ENCODE peak calls at places on chromosomes 7 and 10, in eight cellular contexts. T is ascending aorta, C is AG09309, A is astrocyte of the spinal cord, D is bronchial epithelial cell, V is Caco-2, B is lung, L is cardiac fibroblast. P is an unnamed sample.

GRCh38 chr7:49776994-49777393 is 3.6 kb downstream of the VWC2 start:
- DNase-seq in A (no peak), L (no peak), C (no peak), V (peak), B (no peak), D (peak), T (no peak), P (no peak)

GRCh38 chr10:78319841-78320240 is 286.2 kb downstream of the RPS24 start:
- DNase-seq in L (no peak), B (peak), C (no peak), V (no peak), A (no peak), T (peak), D (no peak), P (no peak)

GRCh38 chr7:92730808-92731207 is 105.6 kb downstream of the CDK6 start:
- DNase-seq in T (no peak), B (no peak), A (peak), C (no peak), L (peak), V (no peak), D (no peak), P (no peak)

GRCh38 chr7:126783613-126784012 is 469.1 kb downstream of the GRM8 start:
- DNase-seq in L (no peak), D (no peak), T (no peak), B (no peak), C (no peak), A (no peak), V (no peak), P (no peak)

GRCh38 chr10:132665946-132666732 is 119.8 kb downstream of the NKX6-2 start:
- DNase-seq in V (no peak), C (peak), L (peak), B (no peak), A (peak), T (no peak), D (peak), P (peak)

GRCh38 chr7:102813256-102814024 is 64.6 kb downstream of the FAM185A start:
- DNase-seq in C (no peak), A (no peak), L (no peak), D (no peak), V (no peak), B (no peak), T (no peak), P (no peak)

GRCh38 chr7:4113976-4114375 is 568.1 kb upstream of the FOXK1 start:
- DNase-seq in D (no peak), V (no peak), L (no peak), A (no peak), C (no peak), T (no peak), B (no peak), P (no peak)

GRCh38 chr7:44637788-44638594 is 31.6 kb downstream of the OGDH start:
- DNase-seq in A (peak), C (peak), L (peak), D (peak), B (no peak), V (no peak), T (peak), P (peak)

GRCh38 chr10:124109261-124109660 is 15.9 kb upstream of the CHST15 start:
- DNase-seq in A (no peak), D (no peak), L (no peak), V (no peak), C (no peak), B (no peak), T (no peak), P (no peak)

GRCh38 chr7:82330706-82331220 is 112.8 kb downstream of the CACNA2D1 start:
- DNase-seq in B (no peak), T (no peak), V (no peak), A (no peak), C (no peak), L (no peak), D (no peak), P (no peak)

GRCh38 chr7:107118109-107118900 is 50.5 kb upstream of the HBP1 start:
- DNase-seq in L (peak), B (no peak), A (peak), T (no peak), V (no peak), D (no peak), C (no peak), P (peak)

GRCh38 chr10:131101011-131101410 is 210.5 kb downstream of the TCERG1L start:
- DNase-seq in A (no peak), T (no peak), B (no peak), C (no peak), D (no peak), V (no peak), L (no peak), P (no peak)

GRCh38 chr7:93678185-93678584 is 103.7 kb upstream of the CALCR start:
- DNase-seq in V (no peak), C (no peak), L (no peak), B (no peak), D (no peak), T (no peak), A (no peak), P (no peak)

GRCh38 chr7:47253650-47254080 is 328.2 kb downstream of the TNS3 start:
- DNase-seq in D (peak), V (no peak), B (no peak), L (peak), T (no peak), C (peak), A (peak), P (peak)

GRCh38 chr7:103389263-103389662 is 41.8 kb downstream of the PSMC2 start:
- DNase-seq in L (no peak), B (no peak), T (no peak), D (no peak), V (no peak), A (no peak), C (no peak), P (no peak)

GRCh38 chr7:151206914-151207313 is 3.4 kb downstream of the H2BK1 start:
- DNase-seq in B (no peak), A (no peak), L (no peak), T (no peak), D (no peak), V (no peak), C (no peak), P (no peak)

GRCh38 chr7:128265906-128266300 is 24.8 kb downstream of the LEP start:
- DNase-seq in T (no peak), B (no peak), D (no peak), C (no peak), V (no peak), L (no peak), A (no peak), P (no peak)

GRCh38 chr7:23184709-23185354 is 3.0 kb downstream of the NUP42 start:
- DNase-seq in C (no peak), V (peak), A (peak), T (no peak), B (no peak), D (peak), L (peak), P (peak)

GRCh38 chr10:112383325-112383724 is 9.4 kb downstream of the ACSL5 start:
- DNase-seq in D (peak), L (peak), A (peak), B (no peak), V (peak), T (peak), C (no peak), P (peak)

GRCh38 chr10:14186245-14186644 is 144.5 kb downstream of the FRMD4A start:
- DNase-seq in D (no peak), B (no peak), C (no peak), T (no peak), L (peak), V (peak), A (peak), P (peak)

GRCh38 chr7:78172138-78172887 is 373.7 kb downstream of the PHTF2 start:
- DNase-seq in T (no peak), B (no peak), C (no peak), D (no peak), L (no peak), V (no peak), A (no peak), P (no peak)

GRCh38 chr7:42097756-42098155 is 139.3 kb downstream of the GLI3 start:
- DNase-seq in T (no peak), V (no peak), B (no peak), A (peak), L (peak), D (peak), C (peak), P (peak)

GRCh38 chr7:98315318-98315993 is 34.0 kb downstream of the BRI3 start:
- DNase-seq in A (no peak), D (no peak), B (no peak), V (peak), T (no peak), L (no peak), C (no peak), P (no peak)

DNA sequence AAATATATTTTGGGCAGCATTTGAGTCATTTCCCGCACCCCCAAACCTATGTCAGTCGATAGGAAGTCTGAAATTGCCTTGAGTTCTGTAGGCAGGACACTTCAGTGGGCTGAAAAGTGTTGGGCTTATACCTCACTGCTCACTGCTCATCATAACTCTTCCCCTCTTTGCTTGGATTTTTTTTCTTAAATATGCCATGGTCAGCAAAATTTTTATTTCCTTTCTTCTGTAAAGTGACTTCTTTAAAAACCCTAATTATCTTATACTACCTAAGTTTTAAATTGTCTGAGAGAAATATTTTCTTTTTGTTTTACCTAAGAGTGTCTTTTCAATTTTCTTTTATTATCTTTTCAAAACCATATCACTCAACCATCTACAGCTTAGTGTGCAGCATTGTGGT is 129.2 kb downstream of the KIF20B start:
- DNase-seq in L (no peak), T (no peak), C (no peak), V (no peak), B (no peak), D (no peak), A (no peak), P (no peak)
- TF ChIP-seq CTCF in L (no peak), T (no peak), C (no peak), V (no peak), B (no peak), D (no peak), A (no peak), P (no peak)

DNA sequence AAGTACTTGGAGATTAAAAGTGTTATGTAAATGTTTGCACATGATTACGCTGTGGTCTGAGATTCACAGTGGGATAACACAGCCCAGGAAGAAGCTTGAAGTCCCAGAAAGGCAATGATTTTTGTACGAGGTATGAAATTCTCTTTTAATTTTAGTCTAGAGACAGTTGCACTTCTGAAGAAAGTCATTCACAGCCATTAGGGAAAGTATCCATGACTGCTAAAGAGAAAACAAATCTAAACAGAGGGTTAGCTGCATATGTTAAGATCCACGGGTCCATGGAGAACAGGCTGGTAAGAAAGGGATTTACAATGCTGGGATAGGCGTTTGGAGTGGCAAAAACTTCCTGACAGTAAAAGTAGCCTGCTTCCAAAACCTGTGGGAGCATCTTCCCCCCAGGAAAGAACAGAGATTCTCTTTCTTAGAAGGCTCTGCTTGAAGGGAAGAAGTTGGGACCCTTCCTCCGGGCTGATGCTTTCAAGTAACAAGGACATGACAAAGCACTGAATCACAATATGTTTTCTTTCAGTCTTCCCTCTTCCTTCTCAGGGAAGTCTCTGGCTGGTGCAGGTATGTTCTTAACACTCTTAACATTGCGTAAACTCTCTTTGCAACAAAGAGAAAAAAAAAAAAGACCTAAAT is 220.8 kb upstream of the CELF2 start:
- DNase-seq in A (peak), D (peak), V (no peak), B (no peak), C (no peak), T (no peak), L (peak), P (peak)
- H3K4me3 ChIP-seq in A (no peak), D (no peak), V (no peak), B (no peak), C (no peak), T (peak), L (no peak), P (no peak)

GRCh38 chr7:131107343-131108211 is 220.1 kb upstream of the MKLN1 start:
- DNase-seq in B (peak), V (peak), L (peak), T (peak), C (no peak), D (peak), A (peak), P (peak)
- TF ChIP-seq CTCF in B (no peak), V (no peak), L (no peak), T (no peak), C (no peak), D (no peak), A (no peak), P (no peak)

GRCh38 chr10:102225646-102226541 is at the start of gene ELOVL3:
- DNase-seq in T (peak), L (peak), D (peak), V (peak), B (peak), C (peak), A (peak), P (peak)
- H3K4me3 ChIP-seq in T (peak), L (no peak), D (peak), V (peak), B (no peak), C (peak), A (no peak), P (peak)

GRCh38 chr10:102633282-102633681 is 11.0 kb upstream of the TRIM8 start:
- DNase-seq in C (no peak), D (peak), A (peak), V (no peak), B (peak), L (peak), T (no peak), P (peak)

GRCh38 chr10:102633848-102634247 is 10.4 kb upstream of the TRIM8 start:
- DNase-seq in D (no peak), L (no peak), A (no peak), B (no peak), T (no peak), V (no peak), C (no peak), P (no peak)

GRCh38 chr10:102631525-102632393 is 12.5 kb upstream of the TRIM8 start:
- DNase-seq in A (no peak), C (no peak), L (no peak), B (no peak), D (no peak), V (no peak), T (no peak), P (no peak)

GRCh38 chr10:102630663-102631062 is 13.6 kb upstream of the TRIM8 start:
- DNase-seq in B (no peak), T (no peak), L (no peak), C (no peak), V (no peak), A (no peak), D (no peak), P (no peak)

GRCh38 chr10:102632394-102633062 is 11.8 kb upstream of the TRIM8 start:
- DNase-seq in L (no peak), C (no peak), D (no peak), T (no peak), V (no peak), B (no peak), A (peak), P (peak)
- TF ChIP-seq CTCF in L (no peak), C (peak), D (no peak), T (no peak), V (no peak), B (no peak), A (no peak), P (peak)